ENCODE peak calls at places on chromosomes 2 and 18, in five cellular contexts. J is neural crest cell; H is left lung; I is activated CD8-positive, alpha-beta T cell treated with anti-CD3 and anti-CD28 coated beads for 36 hours; Q is WTC11. L is an unnamed sample.

GRCh38 chr2:85263591-85263990 is 64.2 kb downstream of the TGOLN2 start:
- DNase-seq in I (no peak), H (no peak), Q (no peak), J (no peak), L (no peak)

GRCh38 chr2:191862371-191862770 is 15.5 kb upstream of the CAVIN2 start:
- DNase-seq in Q (no peak), H (no peak), J (no peak), I (no peak), L (no peak)

GRCh38 chr18:57975805-57976204 is 68.2 kb upstream of the NEDD4L start:
- DNase-seq in Q (no peak), I (no peak), H (no peak), J (no peak), L (no peak)

GRCh38 chr2:99636432-99637034 is 146.7 kb upstream of the REV1 start:
- DNase-seq in Q (no peak), I (no peak), J (no peak), H (peak), L (no peak)

GRCh38 chr2:85551698-85552678 is 9.3 kb downstream of the GGCX start:
- DNase-seq in I (peak), H (peak), Q (peak), J (peak), L (peak)

GRCh38 chr2:188734688-188735087 is 239.5 kb upstream of the COL3A1 start:
- DNase-seq in J (peak), H (no peak), Q (peak), I (no peak), L (no peak)

GRCh38 chr2:7841751-7842150 is 840.1 kb upstream of the ID2 start:
- DNase-seq in J (no peak), Q (no peak), I (no peak), H (peak), L (no peak)

GRCh38 chr18:45738660-45739059 is 14.7 kb downstream of the SLC14A1 start:
- DNase-seq in J (no peak), Q (peak), I (no peak), H (no peak), L (no peak)

GRCh38 chr2:234245945-234246344 is 195.4 kb downstream of the SPP2 start:
- DNase-seq in H (no peak), J (no peak), I (no peak), Q (no peak), L (no peak)

GRCh38 chr18:11391636-11392035 is 217.8 kb upstream of the SLC35G4 start:
- DNase-seq in I (no peak), H (no peak), Q (no peak), J (no peak), L (no peak)

GRCh38 chr2:11446733-11447248 is 19.2 kb downstream of the E2F6 start:
- DNase-seq in H (no peak), Q (peak), I (peak), J (peak), L (peak)

GRCh38 chr2:219542931-219543595 is 546 bp downstream of the CHPF start:
- DNase-seq in J (peak), Q (no peak), I (peak), H (no peak), L (no peak)

GRCh38 chr2:161243312-161243711 is 64.9 kb upstream of the PSMD14 start:
- DNase-seq in J (no peak), Q (no peak), H (no peak), I (peak), L (peak)

GRCh38 chr2:50346104-50346503 is 685.8 kb downstream of the NRXN1 start:
- DNase-seq in Q (peak), I (no peak), H (peak), J (peak), L (no peak)

GRCh38 chr2:219726916-219727315 is 99.5 kb downstream of the SLC4A3 start:
- DNase-seq in I (no peak), Q (no peak), H (no peak), J (no peak), L (no peak)

GRCh38 chr18:78937166-78937565 is 42.5 kb upstream of the SALL3 start:
- DNase-seq in H (no peak), I (no peak), Q (no peak), J (no peak), L (no peak)

GRCh38 chr2:176852667-176853066 is 359.9 kb upstream of the HNRNPA3 start:
- DNase-seq in J (no peak), Q (peak), H (no peak), I (peak), L (no peak)

GRCh38 chr18:54973046-54973445 is 13.8 kb upstream of the CCDC68 start:
- DNase-seq in J (no peak), H (no peak), I (no peak), Q (no peak), L (no peak)

GRCh38 chr2:237967463-237967871 is 653 bp downstream of the UBE2F start:
- DNase-seq in H (peak), I (no peak), J (peak), Q (peak), L (peak)

GRCh38 chr2:216713691-216714411 is 18.5 kb upstream of the IGFBP5 start:
- DNase-seq in J (no peak), I (no peak), Q (no peak), H (no peak), L (no peak)

GRCh38 chr2:196331816-196332215 is 160.4 kb upstream of the STK17B start:
- DNase-seq in J (no peak), I (no peak), Q (no peak), H (no peak), L (no peak)

GRCh38 chr2:150165988-150166965 is 321.2 kb downstream of the RND3 start:
- DNase-seq in J (no peak), Q (no peak), H (no peak), I (no peak), L (no peak)

GRCh38 chr18:48300463-48300961 is 108.7 kb downstream of the ZBTB7C start:
- DNase-seq in Q (peak), J (no peak), H (no peak), I (peak), L (no peak)

GRCh38 chr2:242010567-242011513 is 141.3 kb downstream of the RTP5 start:
- DNase-seq in Q (no peak), H (no peak), I (peak), J (no peak), L (no peak)

GRCh38 chr2:230441188-230441897 is 25.3 kb downstream of the SP100 start:
- DNase-seq in I (peak), Q (no peak), H (no peak), J (no peak), L (no peak)

GRCh38 chr18:51168960-51169662 is 28.4 kb downstream of the MEX3C start:
- DNase-seq in J (no peak), H (no peak), Q (no peak), I (no peak), L (no peak)

GRCh38 chr2:24881623-24882022 is 38.4 kb downstream of the ADCY3 start:
- DNase-seq in H (no peak), I (no peak), J (no peak), Q (peak), L (no peak)

GRCh38 chr2:97910403-97911209 is 85.1 kb downstream of the TMEM131 start:
- DNase-seq in Q (no peak), I (no peak), H (no peak), J (no peak), L (no peak)

GRCh38 chr2:73264332-73264606 is 20.0 kb downstream of the FBXO41 start:
- DNase-seq in I (no peak), Q (no peak), J (no peak), H (peak), L (no peak)

GRCh38 chr2:218568190-218569037 is at the start of the genes CNOT9 and USP37:
- DNase-seq in Q (peak), I (peak), H (peak), J (peak), L (peak)

GRCh38 chr2:152046940-152047339 is 51.9 kb downstream of the CACNB4 start:
- DNase-seq in Q (no peak), J (no peak), H (no peak), I (no peak), L (peak)

GRCh38 chr2:237591021-237591370 is 462 bp upstream of the RAB17 start:
- DNase-seq in J (no peak), I (no peak), H (no peak), Q (peak), L (no peak)

GRCh38 chr2:11722249-11723060 is 24.0 kb upstream of the LPIN1 start:
- DNase-seq in H (no peak), J (no peak), Q (no peak), I (no peak), L (no peak)

DNA sequence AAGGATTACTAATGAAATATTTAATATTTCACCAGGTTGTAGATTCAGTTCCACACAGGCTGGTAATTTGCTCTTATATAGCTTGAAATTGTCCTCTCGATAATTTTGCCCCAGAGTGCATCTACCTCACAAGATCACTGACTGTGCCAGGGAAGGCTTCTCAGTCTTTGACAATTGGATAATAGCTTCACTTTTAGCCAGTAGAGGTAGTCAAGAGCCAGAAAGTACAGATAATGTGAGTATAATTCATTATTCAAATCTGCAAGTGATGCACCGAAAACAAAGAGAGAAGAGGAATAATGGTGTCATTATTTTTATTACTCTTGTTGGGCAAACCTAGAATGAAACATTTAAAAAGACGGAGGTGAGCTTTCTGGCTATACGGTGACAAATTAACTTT is 292.8 kb downstream of the EN1 start:
- DNase-seq in H (no peak), J (no peak), I (no peak), Q (no peak), L (no peak)
- TF ChIP-seq CTCF in H (no peak), J (peak), I (no peak), Q (no peak), L (no peak)

GRCh38 chr2:96143848-96144480 is 1.3 kb downstream of the DUSP2 start:
- DNase-seq in J (no peak), Q (peak), H (peak), I (peak), L (no peak)
- TF ChIP-seq CTCF in J (peak), Q (peak), H (no peak), I (peak), L (peak)

GRCh38 chr2:170525566-170525900 is 189.6 kb upstream of the SP5 start:
- DNase-seq in I (no peak), Q (no peak), H (no peak), J (no peak), L (no peak)

GRCh38 chr2:170524828-170525565 is 190.1 kb upstream of the SP5 start:
- DNase-seq in H (no peak), J (no peak), I (no peak), Q (no peak), L (peak)

GRCh38 chr2:170521299-170521698 is 193.8 kb upstream of the SP5 start:
- DNase-seq in Q (no peak), H (no peak), J (no peak), I (no peak), L (no peak)

GRCh38 chr2:170518911-170519310 is 196.2 kb upstream of the SP5 start:
- DNase-seq in I (no peak), J (no peak), H (no peak), Q (no peak), L (no peak)

GRCh38 chr2:170523506-170523905 is 191.6 kb upstream of the SP5 start:
- DNase-seq in J (no peak), I (no peak), H (no peak), Q (no peak), L (no peak)
- TF ChIP-seq CTCF in J (no peak), I (no peak), H (no peak), Q (no peak), L (no peak)

DNA sequence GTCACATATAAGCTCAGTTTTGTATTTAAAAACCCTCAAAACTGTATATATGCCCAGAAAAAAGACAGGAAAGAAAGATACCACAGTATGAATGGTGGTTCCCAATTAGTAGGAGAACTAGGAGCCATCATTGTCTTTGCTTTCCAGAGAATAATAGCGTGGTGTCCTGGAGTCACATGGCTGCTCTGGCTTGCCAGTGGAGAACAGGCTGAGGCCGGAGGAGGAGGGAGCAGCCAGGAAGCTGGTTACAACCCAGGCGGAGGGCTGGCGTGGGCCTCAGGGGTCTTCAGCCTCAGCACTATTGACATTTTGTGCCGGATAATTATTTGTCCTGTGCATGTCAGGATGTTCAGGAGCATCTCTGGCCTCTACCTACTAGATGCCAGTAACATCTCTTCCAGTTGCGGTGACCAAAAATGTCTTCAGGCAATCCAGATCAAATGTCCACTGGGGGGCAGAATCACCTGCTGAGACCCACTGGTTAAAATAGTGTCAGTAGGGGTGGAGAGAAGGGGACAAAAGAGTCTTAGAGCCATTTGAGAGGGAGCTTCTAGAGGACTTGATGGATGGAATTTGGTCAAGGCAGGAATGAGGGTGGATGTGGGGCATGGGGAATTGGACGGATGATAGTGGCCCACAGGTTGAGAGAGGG is 144.8 kb downstream of the AGAP1 start:
- DNase-seq in Q (no peak), H (no peak), J (no peak), I (no peak), L (no peak)
- TF ChIP-seq CTCF in Q (no peak), H (no peak), J (no peak), I (no peak), L (no peak)

DNA sequence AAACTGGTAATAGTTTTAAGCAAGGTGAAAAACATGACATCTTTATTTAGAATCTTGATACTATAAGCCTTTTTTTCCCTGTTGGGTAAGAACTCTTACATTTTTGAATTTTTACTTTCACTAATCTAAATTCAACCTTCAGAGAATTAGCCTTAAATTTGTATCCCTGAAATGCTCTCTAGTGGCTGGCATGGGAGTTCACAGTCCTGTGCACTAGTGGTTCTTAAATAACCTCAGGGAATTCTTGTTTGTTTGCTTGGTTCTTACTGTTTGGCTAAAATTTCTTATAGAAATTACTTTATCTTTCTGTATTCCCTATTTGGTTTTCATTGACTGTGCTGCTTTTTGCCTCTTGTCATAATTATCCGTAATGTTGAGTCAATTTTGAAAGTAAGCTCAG is 391.2 kb upstream of the FIGN start:
- DNase-seq in Q (no peak), I (no peak), J (no peak), H (no peak), L (no peak)
- TF ChIP-seq CTCF in Q (no peak), I (no peak), J (peak), H (peak), L (no peak)

DNA sequence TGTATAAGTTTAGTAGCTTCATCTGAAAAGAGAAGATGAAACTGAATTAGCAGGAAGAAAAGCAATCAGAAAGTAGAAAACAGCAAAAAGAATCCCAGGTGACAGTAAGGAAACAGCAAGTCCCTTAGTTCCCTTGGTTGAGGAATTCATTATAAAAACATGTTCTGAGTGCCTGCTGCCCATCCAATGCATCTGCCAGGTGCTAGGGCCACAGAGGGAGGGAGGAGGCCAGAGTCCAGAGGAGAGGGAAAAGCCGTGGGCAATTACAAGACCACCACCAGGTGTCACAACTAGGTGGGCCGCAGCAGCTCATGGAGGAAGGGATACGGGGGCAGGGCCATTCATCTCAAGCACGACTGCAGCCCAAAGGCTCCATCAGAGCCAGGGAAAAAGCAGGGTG is 55.9 kb upstream of the TFCP2L1 start:
- DNase-seq in I (no peak), J (no peak), Q (no peak), H (no peak), L (no peak)
- TF ChIP-seq CTCF in I (no peak), J (no peak), Q (no peak), H (no peak), L (no peak)

DNA sequence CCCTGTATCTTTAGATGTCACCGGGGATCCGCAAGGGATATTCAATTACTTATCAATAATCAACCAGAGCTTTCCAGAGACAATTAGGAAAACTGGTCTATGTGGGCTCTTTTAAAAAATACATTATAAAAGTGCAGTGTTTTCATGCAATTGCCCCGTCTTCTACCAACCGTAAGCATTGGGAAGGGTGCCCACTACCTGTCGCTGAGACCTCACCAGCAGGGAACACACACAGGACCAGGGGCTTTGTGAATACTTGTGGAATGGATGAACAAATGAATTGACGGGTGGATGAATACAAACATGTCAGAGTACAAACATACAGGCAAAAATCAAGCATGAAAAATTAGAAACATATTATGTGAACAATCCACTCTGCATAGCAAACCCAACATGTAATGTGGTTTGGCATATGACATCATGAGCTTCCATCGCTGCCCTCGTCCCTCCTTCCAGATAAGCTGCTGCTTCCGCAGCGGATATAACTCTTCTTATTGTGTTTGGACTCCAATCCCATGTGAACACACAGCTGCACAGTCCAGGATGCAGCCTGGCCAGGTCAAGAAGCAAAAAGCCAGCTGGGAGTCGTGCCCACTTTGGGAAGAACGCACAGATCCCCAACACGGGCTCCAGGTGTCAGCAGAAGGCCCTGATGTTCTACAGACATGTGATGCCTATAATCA is 5.3 kb downstream of the FHL2 start:
- DNase-seq in Q (no peak), I (no peak), H (no peak), J (no peak), L (no peak)
- TF ChIP-seq CTCF in Q (no peak), I (no peak), H (no peak), J (no peak), L (no peak)

GRCh38 chr18:61199131-61199903 is 133.9 kb upstream of the CDH20 start:
- DNase-seq in I (no peak), J (no peak), Q (no peak), H (no peak), L (no peak)
- TF ChIP-seq CTCF in I (no peak), J (no peak), Q (no peak), H (no peak), L (no peak)

GRCh38 chr2:124810132-124810531 is 785.0 kb downstream of the CNTNAP5 start:
- DNase-seq in H (no peak), I (no peak), Q (peak), J (peak), L (no peak)
- TF ChIP-seq CTCF in H (no peak), I (no peak), Q (no peak), J (peak), L (no peak)

GRCh38 chr2:28137221-28137620 is 246.7 kb downstream of the BABAM2 start:
- DNase-seq in J (no peak), I (no peak), Q (no peak), H (no peak), L (no peak)
- TF ChIP-seq CTCF in J (no peak), I (no peak), Q (no peak), H (no peak), L (no peak)

L was measured in GM13976.